ENCODE peak calls at places on chromosome 14, in six cellular contexts. J is sigmoid colon, N is HCT116, O is H1, E is GM12878, H is K562. F is an unnamed sample. For H3K27me3, the result is how much of the 10 kb centered on the place peaks cover.

GRCh38 chr14:89260898-89261297 is 156.1 kb downstream of the FOXN3 start:
- DNase-seq in J (no peak), N (no peak), O (no peak), E (no peak), H (no peak), F (no peak)

GRCh38 chr14:90805662-90806548 is 10.3 kb downstream of the TTC7B start:
- DNase-seq in J (no peak), N (no peak), O (no peak), E (no peak), H (peak), F (no peak)

GRCh38 chr14:96090441-96091148 is 51.4 kb downstream of the C14orf132 start:
- DNase-seq in J (peak), N (no peak), O (no peak), E (no peak), H (no peak), F (no peak)

GRCh38 chr14:90274019-90274418 is 17.7 kb downstream of the PSMC1 start:
- DNase-seq in J (no peak), N (no peak), O (peak), E (no peak), H (no peak), F (no peak)

GRCh38 chr14:53190938-53191337 is 37.8 kb upstream of the DDHD1 start:
- DNase-seq in J (no peak), N (no peak), O (no peak), E (no peak), H (no peak), F (no peak)

GRCh38 chr14:32567543-32568384 is 238.7 kb downstream of the AKAP6 start:
- DNase-seq in J (no peak), N (no peak), O (no peak), E (no peak), H (no peak), F (no peak)

GRCh38 chr14:91918159-91918883 is 29.2 kb downstream of the FBLN5 start:
- DNase-seq in J (peak), N (no peak), O (no peak), E (no peak), H (no peak), F (no peak)

GRCh38 chr14:64758025-64758521 is 53.8 kb downstream of the PLEKHG3 start:
- DNase-seq in J (no peak), N (no peak), O (no peak), E (no peak), H (no peak), F (no peak)

GRCh38 chr14:78978896-78979295 is 808.7 kb downstream of the NRXN3 start:
- DNase-seq in J (no peak), N (no peak), O (no peak), E (no peak), H (no peak), F (no peak)

GRCh38 chr14:24430143-24430681 is 458 bp downstream of the KHNYN start:
- DNase-seq in J (peak), N (no peak), O (peak), E (no peak), H (no peak), F (peak)

GRCh38 chr14:99195602-99196309 is 76.2 kb downstream of the BCL11B start:
- DNase-seq in J (no peak), N (no peak), O (no peak), E (no peak), H (no peak), F (no peak)

GRCh38 chr14:61103541-61104339 is 122.7 kb downstream of the SLC38A6 start:
- DNase-seq in J (peak), N (peak), O (peak), E (no peak), H (peak), F (peak)

GRCh38 chr14:33347816-33348215 is 409.1 kb downstream of the NPAS3 start:
- DNase-seq in J (no peak), N (no peak), O (no peak), E (no peak), H (no peak), F (no peak)

GRCh38 chr14:92785601-92786426 is 8.3 kb upstream of the GOLGA5 start:
- DNase-seq in J (no peak), N (no peak), O (no peak), E (no peak), H (peak), F (peak)

GRCh38 chr14:89445252-89445973 is 28.4 kb upstream of the FOXN3 start:
- DNase-seq in J (peak), N (no peak), O (no peak), E (no peak), H (no peak), F (peak)

GRCh38 chr14:65776193-65776592 is 363.7 kb downstream of the FUT8 start:
- DNase-seq in J (no peak), N (no peak), O (no peak), E (no peak), H (no peak), F (no peak)

GRCh38 chr14:35335388-35336092 is 43.4 kb downstream of the PSMA6 start:
- DNase-seq in J (peak), N (no peak), O (peak), E (no peak), H (no peak), F (no peak)

GRCh38 chr14:26589998-26590397 is 7.8 kb downstream of the NOVA1 start:
- DNase-seq in J (no peak), N (no peak), O (no peak), E (no peak), H (no peak), F (no peak)

GRCh38 chr14:81710232-81710845 is 176.7 kb upstream of the SEL1L start:
- DNase-seq in J (no peak), N (peak), O (no peak), E (peak), H (no peak), F (peak)

GRCh38 chr14:33954016-33954598 is 3.2 kb upstream of the EGLN3 start:
- DNase-seq in J (no peak), N (no peak), O (no peak), E (no peak), H (no peak), F (no peak)

GRCh38 chr14:24330973-24331674 is 3.7 kb downstream of the ADCY4 start:
- DNase-seq in J (no peak), N (no peak), O (no peak), E (no peak), H (no peak), F (no peak)

GRCh38 chr14:60632777-60633176 is 16.5 kb downstream of the SIX1 start:
- DNase-seq in J (no peak), N (no peak), O (no peak), E (peak), H (no peak), F (no peak)

GRCh38 chr14:24271134-24271833 is at the start of gene RABGGTA:
- DNase-seq in J (peak), N (peak), O (peak), E (peak), H (peak), F (peak)

GRCh38 chr14:75147423-75148071 is 20.7 kb upstream of the NEK9 start:
- DNase-seq in J (peak), N (no peak), O (peak), E (no peak), H (no peak), F (peak)
- TF ChIP-seq POLR2AphosphoS5 in J (peak), N (no peak), O (no peak), E (no peak), H (no peak), F (no peak)

GRCh38 chr14:97977711-97978261 is 1180.6 kb downstream of the VRK1 start:
- DNase-seq in J (peak), N (no peak), O (peak), E (no peak), H (no peak), F (no peak)
- H3K4me3 ChIP-seq in J (peak), N (no peak), O (no peak), E (no peak), H (no peak), F (no peak)

GRCh38 chr14:36467332-36467731 is 52.7 kb downstream of the NKX2-1 start:
- DNase-seq in J (no peak), N (no peak), O (no peak), E (no peak), H (no peak), F (no peak)

GRCh38 chr14:36465178-36465577 is 54.9 kb downstream of the NKX2-1 start:
- DNase-seq in J (no peak), N (no peak), O (no peak), E (no peak), H (no peak), F (no peak)

DNA sequence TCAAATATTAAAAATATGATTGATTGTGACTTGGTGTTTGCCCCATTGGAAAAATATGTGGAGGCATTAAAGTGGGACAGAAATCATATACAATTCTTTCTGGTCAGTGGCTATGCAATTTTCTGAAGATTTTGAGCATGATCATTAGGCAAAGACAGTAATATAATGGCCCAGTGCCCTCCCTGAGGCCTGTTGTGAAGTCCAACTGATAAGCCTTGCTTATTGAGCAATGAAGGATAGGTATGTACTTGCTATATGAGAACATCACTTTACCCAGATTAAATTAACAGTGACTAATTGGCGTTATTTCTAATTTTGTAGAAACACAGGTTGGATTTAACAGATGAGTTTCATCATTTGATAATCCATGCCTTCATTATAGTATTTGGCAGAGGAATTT is 57.1 kb downstream of the NKX2-1 start:
- DNase-seq in J (no peak), N (no peak), O (no peak), E (no peak), H (no peak), F (no peak)
- H3K27me3 ChIP-seq in J (under half), N (under half), O (under half), E (under half), H (under half), F (under half)

GRCh38 chr14:105488781-105489606 is 2.1 kb upstream of the TEDC1 start:
- DNase-seq in J (no peak), N (no peak), O (no peak), E (no peak), H (no peak), F (no peak)

GRCh38 chr14:105486333-105486973 is at the start of gene CRIP1:
- DNase-seq in J (no peak), N (no peak), O (no peak), E (no peak), H (no peak), F (no peak)

GRCh38 chr14:105486974-105487448 is 325 bp downstream of the CRIP1 start:
- DNase-seq in J (peak), N (no peak), O (peak), E (no peak), H (no peak), F (no peak)

GRCh38 chr14:105487986-105488777 is 1.5 kb downstream of the CRIP1 start:
- DNase-seq in J (no peak), N (no peak), O (no peak), E (no peak), H (no peak), F (no peak)

GRCh38 chr14:105487449-105487985 is 831 bp downstream of the CRIP1 start:
- DNase-seq in J (no peak), N (no peak), O (peak), E (no peak), H (no peak), F (peak)
- TF ChIP-seq POLR2AphosphoS5 in J (no peak), N (no peak), O (no peak), E (no peak), H (no peak), F (peak)